ENCODE peak calls at places on chromosomes 11 and 22, in five cellular contexts. T, P, K, S and C are unnamed samples.

GRCh38 chr22:45844949-45845613 is 131.9 kb downstream of the WNT7B start:
- DNase-seq in T (no peak), S (no peak), K (no peak), P (no peak), C (no peak)

GRCh38 chr11:31240340-31240904 is 129.1 kb downstream of the DCDC1 start:
- DNase-seq in T (peak; percentile 55), P (peak; percentile 72), K (no peak), S (no peak), C (no peak)

GRCh38 chr11:85182437-85183109 is 444.6 kb downstream of the DLG2 start:
- DNase-seq in T (peak; percentile 54), P (peak; percentile 66), S (no peak), K (no peak), C (no peak)

GRCh38 chr11:65114538-65115171 is 2.8 kb downstream of the ZNHIT2 start:
- DNase-seq in K (peak; percentile 62), S (no peak), P (no peak), T (no peak), C (no peak)

GRCh38 chr11:77669848-77670511 is 32.4 kb upstream of the CLNS1A start:
- DNase-seq in P (no peak), K (no peak), T (peak; percentile 39), S (no peak), C (no peak)

GRCh38 chr22:24177045-24177444 is 4.2 kb upstream of the SUSD2 start:
- DNase-seq in K (no peak), T (no peak), S (no peak), P (no peak), C (no peak)

GRCh38 chr22:31212783-31213626 is 907 bp downstream of the LIMK2 start:
- DNase-seq in S (no peak), P (no peak), K (no peak), T (no peak), C (no peak)

GRCh38 chr22:44702479-44703219 is 645 bp downstream of the PRR5 start:
- DNase-seq in P (peak; percentile 28), T (no peak), S (no peak), K (no peak), C (no peak)

GRCh38 chr11:120605469-120605868 is 93.9 kb downstream of the GRIK4 start:
- DNase-seq in P (no peak), T (no peak), S (no peak), K (no peak), C (no peak)

GRCh38 chr11:70897429-70897828 is 354.9 kb downstream of the SHANK2 start:
- DNase-seq in P (no peak), K (no peak), S (no peak), T (no peak), C (no peak)

GRCh38 chr22:48576333-48577013 is 1251.2 kb downstream of the BRD1 start:
- DNase-seq in P (no peak), T (no peak), S (no peak), K (no peak), C (no peak)

GRCh38 chr11:69424748-69425147 is 56.7 kb upstream of the LINC01488 start:
- DNase-seq in T (no peak), S (no peak), K (no peak), P (no peak), C (no peak)

GRCh38 chr11:130581631-130582030 is 133.2 kb downstream of the ADAMTS15 start:
- DNase-seq in T (peak; percentile 25), K (no peak), P (no peak), S (no peak), C (no peak)

GRCh38 chr22:45671051-45671782 is 417 bp upstream of the ATXN10 start:
- DNase-seq in T (no peak), S (no peak), P (no peak), K (peak; percentile 73), C (no peak)

GRCh38 chr11:2772544-2773031 is 72.8 kb upstream of the KCNQ1OT1 start:
- DNase-seq in P (no peak), T (peak; percentile 38), S (no peak), K (no peak), C (peak; percentile 12)

GRCh38 chr11:75429902-75430691 is 2.9 kb downstream of the KLHL35 start:
- DNase-seq in K (peak; percentile 65), T (peak; percentile 61), P (peak; percentile 92), S (no peak), C (no peak)

GRCh38 chr11:63889344-63889743 is 27.6 kb downstream of the RCOR2 start:
- DNase-seq in K (no peak), S (no peak), P (no peak), T (no peak), C (no peak)